ENCODE peak calls at places on chromosome 9, in eight cellular contexts. Y is heart left ventricle, R is endothelial cell of umbilical vein, H is ovary, E is tibial nerve, C is Peyer's patch, G is uterus, L is IMR-90. V is an unnamed sample.
A peak's percentile ranks its signal among the peaks of the same experiment; 100 is the strongest.

GRCh38 chr9:137057545-137057944 is 3.7 kb upstream of the ENTPD2 start:
- DNase-seq in C (no peak), L (no peak), Y (no peak), G (no peak), H (no peak), E (no peak), R (no peak), V (no peak)

GRCh38 chr9:112061152-112061740 is 113.9 kb downstream of the SUSD1 start:
- DNase-seq in L (peak; percentile 99), Y (peak; percentile 67), C (peak; percentile 82), H (peak; percentile 33), R (peak; percentile 98), G (peak; percentile 73), E (peak; percentile 44), V (peak; percentile 80)

GRCh38 chr9:123823194-123823947 is 106.6 kb downstream of the DENND1A start:
- DNase-seq in C (no peak), H (no peak), R (no peak), G (no peak), E (no peak), L (no peak), Y (no peak), V (no peak)

GRCh38 chr9:98706651-98707103 is 2.1 kb downstream of the GABBR2 start:
- DNase-seq in C (no peak), G (no peak), E (no peak), Y (no peak), R (peak; percentile 42), H (no peak), L (peak; percentile 52), V (no peak)

GRCh38 chr9:76433851-76434250 is 25.1 kb upstream of the GCNT1 start:
- DNase-seq in E (no peak), R (no peak), G (no peak), C (no peak), H (no peak), L (peak; percentile 83), Y (no peak), V (no peak)

GRCh38 chr9:13971910-13972655 is 341.9 kb downstream of the NFIB start:
- DNase-seq in R (peak; percentile 36), E (no peak), C (no peak), L (no peak), G (no peak), Y (no peak), H (no peak), V (no peak)

GRCh38 chr9:127763918-127764384 is 14.5 kb downstream of the SH2D3C start:
- DNase-seq in R (peak; percentile 85), G (peak; percentile 60), L (no peak), E (no peak), H (peak; percentile 45), Y (peak; percentile 78), C (peak; percentile 76), V (no peak)

GRCh38 chr9:7083192-7083591 is 325.4 kb downstream of the KDM4C start:
- DNase-seq in R (no peak), G (no peak), C (no peak), E (no peak), H (no peak), Y (no peak), L (no peak), V (no peak)

GRCh38 chr9:126334626-126335621 is 8.3 kb downstream of the MVB12B start:
- DNase-seq in R (peak; percentile 86), Y (no peak), H (no peak), E (no peak), C (peak; percentile 55), G (no peak), L (peak; percentile 33), V (no peak)

DNA sequence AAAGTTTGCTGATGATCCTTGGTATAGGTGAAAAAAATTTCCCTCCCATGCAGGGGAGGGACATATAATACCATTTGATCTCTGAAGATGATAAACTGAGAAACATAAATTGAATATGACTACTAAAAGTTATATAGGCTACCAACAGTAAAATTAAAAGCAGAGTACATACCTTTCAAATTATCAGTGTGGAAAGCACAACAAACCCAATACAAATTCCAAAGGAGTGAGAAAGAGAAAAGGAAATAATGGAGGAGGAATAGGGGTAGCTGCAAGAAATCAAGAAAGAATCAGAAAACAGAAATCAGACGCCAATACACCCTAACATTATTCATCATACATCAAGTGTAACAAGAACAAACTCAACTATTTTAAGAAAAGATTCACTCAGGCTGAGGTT is 17.7 kb downstream of the GNAQ start:
- DNase-seq in Y (no peak), G (no peak), R (no peak), C (no peak), H (no peak), L (no peak), E (no peak), V (no peak)
- H3K4me3 ChIP-seq in Y (no peak overlapping the region), G (no peak overlapping the region), R (no peak overlapping the region), C (no peak overlapping the region), H (no peak overlapping the region), L (no peak overlapping the region), E (no peak overlapping the region), V (no peak overlapping the region)

DNA sequence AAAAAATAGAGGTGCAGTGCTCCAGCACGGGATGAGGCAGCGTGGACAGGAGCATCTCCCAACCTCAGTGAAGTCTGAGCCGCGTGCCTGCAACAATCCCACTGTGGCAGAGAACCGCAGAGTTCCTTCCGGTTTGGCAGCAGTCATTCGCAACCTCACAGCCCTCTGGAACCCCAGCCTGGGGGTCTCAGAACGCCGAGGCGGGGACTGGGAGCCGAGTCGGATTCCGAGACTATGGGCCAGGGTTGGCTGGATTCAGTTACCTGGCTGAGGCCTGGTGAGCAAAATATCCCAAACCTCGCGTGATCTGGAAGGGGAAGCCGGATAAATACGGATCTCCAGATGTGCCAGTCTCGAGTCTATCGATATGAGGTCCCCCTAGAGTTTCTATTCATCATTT is 27.0 kb downstream of the CDKN2A start:
- DNase-seq in G (no peak), Y (no peak), H (no peak), C (no peak), E (no peak), L (no peak), R (no peak), V (no peak)
- H3K27me3 ChIP-seq in G (peaks cover 87% of the 10 kb centered on the region), Y (peaks cover 100% of the 10 kb centered on the region), H (no peaks in the 10 kb centered on the region), C (peaks cover 65% of the 10 kb centered on the region), E (peaks cover 89% of the 10 kb centered on the region), L (peaks cover 45% of the 10 kb centered on the region), R (peaks cover 91% of the 10 kb centered on the region), V (peaks cover 94% of the 10 kb centered on the region)

DNA sequence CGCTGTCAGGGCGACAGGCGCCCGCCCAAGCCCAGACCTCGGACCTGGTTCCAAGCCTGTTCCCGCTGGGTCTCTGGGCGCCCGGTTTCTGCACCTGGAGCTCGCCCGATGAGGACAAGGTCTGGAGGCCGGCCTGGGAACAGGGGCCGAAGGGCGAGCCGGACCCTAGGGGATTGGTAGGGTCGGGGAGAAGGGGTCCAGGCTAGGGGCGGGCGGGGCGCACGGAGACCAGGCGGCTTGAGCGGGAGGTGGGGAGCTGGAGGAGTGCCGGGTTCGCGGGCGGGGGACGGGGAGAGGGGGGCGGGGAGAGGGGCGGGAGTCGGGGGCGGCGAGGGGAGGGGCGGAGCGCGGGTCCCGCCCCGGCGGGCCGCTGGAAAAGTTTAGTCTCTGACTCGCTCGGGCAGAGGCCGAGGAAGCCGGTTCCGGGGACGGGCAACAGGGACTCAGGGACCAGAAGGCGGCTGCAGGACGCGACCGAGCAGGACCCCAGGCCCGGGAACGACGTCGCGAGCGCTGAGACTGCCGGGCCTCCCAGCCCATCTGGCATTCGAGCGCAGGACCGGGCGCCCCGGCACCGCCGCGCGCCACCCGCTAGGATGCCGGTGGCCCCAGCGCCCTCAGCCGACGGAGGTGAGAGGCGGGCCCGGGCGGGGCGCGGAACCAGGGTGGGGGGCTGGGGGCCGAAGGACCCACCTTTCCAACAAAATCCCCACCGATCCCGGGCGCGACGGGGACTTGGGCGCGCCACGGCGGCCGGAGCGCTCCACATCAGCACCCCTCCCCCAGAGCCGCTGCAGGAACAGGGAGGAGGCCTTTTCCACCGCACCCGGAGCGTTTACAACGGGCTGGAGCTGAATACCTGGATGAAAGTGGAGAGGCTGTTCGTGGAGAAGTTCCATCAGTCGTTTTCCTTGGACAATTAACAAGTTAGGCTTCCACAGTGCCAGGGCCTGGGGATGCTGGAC is at the start of gene S1PR3:
- DNase-seq in L (no peak), Y (peak; percentile 84), R (peak; percentile 45), C (peak; percentile 61), E (peak; percentile 29), G (peak; percentile 70), H (peak; percentile 39), V (peak; percentile 83)
- TF ChIP-seq POLR2A in L (peak; percentile 64), Y (peak; percentile 42), R (peak; percentile 41), C (peak; percentile 12), E (no peak), G (peak; percentile 56), H (no peak), V (no peak)

GRCh38 chr9:71764438-71764837 is 3.9 kb downstream of the CEMIP2 start:
- DNase-seq in G (no peak), E (no peak), Y (no peak), R (no peak), L (no peak), H (no peak), C (no peak), V (no peak)
- H3K4me3 ChIP-seq in G (no peak overlapping the region), E (no peak overlapping the region), Y (no peak overlapping the region), R (no peak overlapping the region), L (no peak overlapping the region), H (no peak overlapping the region), C (no peak overlapping the region), V (no peak overlapping the region)

DNA sequence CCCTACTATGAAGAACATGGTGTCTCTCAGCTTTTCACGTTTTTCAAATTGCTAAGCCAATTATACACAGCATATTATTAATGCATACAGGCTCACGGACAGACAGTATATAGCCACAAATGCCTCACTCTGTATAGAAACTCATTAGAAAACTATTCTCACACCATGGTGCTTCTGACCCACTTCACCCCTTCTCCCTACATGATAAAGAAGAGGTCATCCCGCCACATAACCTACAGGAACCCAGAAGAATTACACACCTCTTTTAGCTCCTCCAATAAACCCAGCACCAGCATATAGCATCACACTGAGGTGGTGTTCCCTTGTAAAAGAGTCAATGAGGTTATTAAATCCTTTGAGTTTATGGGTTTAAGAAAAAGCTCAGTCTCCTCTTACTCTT is 5.6 kb downstream of the TLE1 start:
- DNase-seq in C (no peak), H (no peak), G (no peak), R (no peak), L (no peak), E (no peak), Y (no peak), V (no peak)
- H3K27me3 ChIP-seq in C (no peaks in the 10 kb centered on the region), H (no peaks in the 10 kb centered on the region), G (no peaks in the 10 kb centered on the region), R (no peaks in the 10 kb centered on the region), L (no peaks in the 10 kb centered on the region), E (no peaks in the 10 kb centered on the region), Y (no peaks in the 10 kb centered on the region), V (no peaks in the 10 kb centered on the region)